ENCODE peak calls at places on chromosomes 11 and 22, in six cellular contexts. L is colonic mucosa; A is effector memory CD4-positive, alpha-beta T cell; E is MM.1S; H is hepatocyte; S is neuronal stem cell. P is an unnamed sample. For H3K9me3 and H3K36me3, the result is how much of the 10 kb centered on the place peaks cover.

GRCh38 chr11:48036011-48036410 is 55.7 kb downstream of the PTPRJ start:
- DNase-seq in L (no peak), A (no peak), E (no peak), H (no peak), S (no peak), P (no peak)

GRCh38 chr11:91305402-91305801 is 919.2 kb upstream of the FAT3 start:
- DNase-seq in L (no peak), A (no peak), E (no peak), H (peak), S (no peak), P (no peak)

GRCh38 chr11:45974806-45975205 is 52.4 kb downstream of the LARGE2 start:
- DNase-seq in L (no peak), A (no peak), E (no peak), H (no peak), S (no peak), P (no peak)

GRCh38 chr11:47616726-47617416 is 22.7 kb upstream of the C1QTNF4 start:
- DNase-seq in L (peak), A (no peak), E (peak), H (peak), S (no peak), P (no peak)

GRCh38 chr11:12411806-12412727 is 34.7 kb downstream of the PARVA start:
- DNase-seq in L (peak), A (no peak), E (peak), H (peak), S (peak), P (peak)

GRCh38 chr11:33835143-33835878 is 56.6 kb downstream of the LMO2 start:
- DNase-seq in L (no peak), A (no peak), E (peak), H (peak), S (no peak), P (no peak)

GRCh38 chr11:45285931-45286632 is at the start of gene SYT13:
- DNase-seq in L (peak), A (no peak), E (no peak), H (peak), S (peak), P (no peak)

GRCh38 chr22:44620841-44621382 is 81.1 kb upstream of the PRR5 start:
- DNase-seq in L (no peak), A (no peak), E (no peak), H (no peak), S (no peak), P (no peak)

GRCh38 chr11:126284829-126285228 is 1.9 kb downstream of the TIRAP start:
- DNase-seq in L (peak), A (peak), E (peak), H (peak), S (no peak), P (no peak)

GRCh38 chr11:19890308-19890707 is 177.7 kb downstream of the NAV2 start:
- DNase-seq in L (no peak), A (no peak), E (no peak), H (peak), S (no peak), P (no peak)

GRCh38 chr11:103926990-103927389 is 109.5 kb upstream of the DDI1 start:
- DNase-seq in L (no peak), A (no peak), E (no peak), H (no peak), S (no peak), P (no peak)

GRCh38 chr11:47104337-47104950 is 72.2 kb downstream of the ARFGAP2 start:
- DNase-seq in L (no peak), A (no peak), E (no peak), H (no peak), S (peak), P (no peak)

GRCh38 chr11:83087035-83087434 is 15.3 kb upstream of the RAB30 start:
- DNase-seq in L (no peak), A (no peak), E (no peak), H (peak), S (no peak), P (no peak)

GRCh38 chr11:13318498-13319295 is 41.1 kb downstream of the BMAL1 start:
- DNase-seq in L (no peak), A (no peak), E (peak), H (no peak), S (no peak), P (no peak)

GRCh38 chr22:26322179-26322905 is 106.7 kb upstream of the ASPHD2 start:
- DNase-seq in L (no peak), A (no peak), E (no peak), H (no peak), S (no peak), P (no peak)

GRCh38 chr22:43714104-43714503 is 98.0 kb downstream of the EFCAB6 start:
- DNase-seq in L (no peak), A (no peak), E (no peak), H (no peak), S (no peak), P (no peak)

GRCh38 chr11:59102259-59102765 is 4.7 kb upstream of the FAM111B start:
- DNase-seq in L (peak), A (peak), E (peak), H (peak), S (peak), P (peak)

GRCh38 chr11:92417326-92417725 is 192.7 kb downstream of the FAT3 start:
- DNase-seq in L (no peak), A (no peak), E (no peak), H (no peak), S (no peak), P (no peak)

GRCh38 chr22:35971418-35972119 is 57.1 kb downstream of the RBFOX2 start:
- DNase-seq in L (no peak), A (no peak), E (no peak), H (peak), S (no peak), P (no peak)

GRCh38 chr11:74925281-74925680 is 23.6 kb downstream of the XRRA1 start:
- DNase-seq in L (no peak), A (no peak), E (no peak), H (no peak), S (no peak), P (no peak)

GRCh38 chr22:24201681-24202590 is 20.6 kb downstream of the SUSD2 start:
- DNase-seq in L (no peak), A (no peak), E (no peak), H (no peak), S (no peak), P (no peak)

GRCh38 chr11:10605941-10606381 is 37.5 kb upstream of the LYVE1 start:
- DNase-seq in L (peak), A (no peak), E (no peak), H (peak), S (no peak), P (peak)

GRCh38 chr11:128463386-128463829 is 124.0 kb downstream of the ETS1 start:
- DNase-seq in L (no peak), A (no peak), E (no peak), H (peak), S (no peak), P (no peak)

GRCh38 chr11:88813233-88813915 is 252.4 kb downstream of the GRM5 start:
- DNase-seq in L (no peak), A (no peak), E (peak), H (no peak), S (no peak), P (no peak)

GRCh38 chr11:75384438-75385080 is 14.8 kb upstream of the RPS3 start:
- DNase-seq in L (peak), A (peak), E (peak), H (peak), S (peak), P (peak)

GRCh38 chr11:69144316-69144715 is 11.4 kb upstream of the SMIM38 start:
- DNase-seq in L (no peak), A (no peak), E (no peak), H (no peak), S (no peak), P (no peak)

GRCh38 chr11:70842256-70842655 is 410.1 kb downstream of the SHANK2 start:
- DNase-seq in L (no peak), A (no peak), E (no peak), H (no peak), S (no peak), P (no peak)
- H3K9me3 ChIP-seq in L (under half), A (under half), E (under half), H (under half), S (under half), P (under half)

GRCh38 chr22:19055801-19056200 is 66.4 kb downstream of the DGCR2 start:
- DNase-seq in L (no peak), A (no peak), E (no peak), H (no peak), S (no peak), P (peak)
- H3K36me3 ChIP-seq in L (under half), A (half or more), E (under half), H (under half), S (half or more), P (half or more)

GRCh38 chr11:105609832-105610781 is at the start of gene GRIA4:
- DNase-seq in L (peak), A (no peak), E (peak), H (peak), S (peak), P (peak)

GRCh38 chr11:105612766-105613165 is 2.9 kb downstream of the GRIA4 start:
- DNase-seq in L (no peak), A (no peak), E (no peak), H (no peak), S (no peak), P (no peak)

GRCh38 chr11:105611837-105612480 is 2.1 kb downstream of the GRIA4 start:
- DNase-seq in L (no peak), A (no peak), E (no peak), H (no peak), S (no peak), P (no peak)

GRCh38 chr11:105610796-105611361 is 1.0 kb downstream of the GRIA4 start:
- DNase-seq in L (no peak), A (no peak), E (no peak), H (no peak), S (no peak), P (no peak)

DNA sequence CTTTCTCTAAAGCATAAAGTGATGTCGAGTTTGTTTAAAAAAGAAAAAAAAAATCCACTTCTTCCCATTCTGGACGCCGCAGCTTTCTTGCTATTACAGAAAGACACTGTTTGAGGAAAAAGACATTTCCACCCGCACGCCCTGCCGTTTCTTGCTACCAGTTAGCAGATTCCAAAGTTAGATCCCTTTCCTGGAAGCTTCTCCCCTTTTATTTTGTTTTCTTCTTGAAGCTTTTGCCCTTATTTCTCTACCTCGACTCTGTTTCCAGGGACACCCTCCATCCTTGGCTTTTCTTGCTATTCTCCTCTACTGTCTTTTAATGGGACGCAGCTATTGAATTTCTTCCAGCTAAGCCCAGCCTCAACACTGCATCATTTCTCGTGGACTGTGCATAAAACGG is 1.5 kb downstream of the GRIA4 start:
- DNase-seq in L (no peak), A (no peak), E (no peak), H (no peak), S (no peak), P (no peak)
- H3K4me3 ChIP-seq in L (no peak), A (no peak), E (no peak), H (no peak), S (peak), P (no peak)

GRCh38 chr22:42236848-42237247 is 33.6 kb downstream of the TCF20 start:
- DNase-seq in L (no peak), A (no peak), E (no peak), H (no peak), S (no peak), P (no peak)
- H3K9me3 ChIP-seq in L (under half), A (under half), E (under half), H (under half), S (under half), P (under half)

GRCh38 chr11:71979094-71979493 is 19.6 kb upstream of the IL18BP start:
- DNase-seq in L (no peak), A (no peak), E (no peak), H (no peak), S (no peak), P (no peak)

GRCh38 chr11:71977743-71978418 is 20.8 kb upstream of the IL18BP start:
- DNase-seq in L (peak), A (no peak), E (peak), H (peak), S (peak), P (no peak)

GRCh38 chr11:71979582-71979981 is 19.1 kb upstream of the IL18BP start:
- DNase-seq in L (no peak), A (no peak), E (no peak), H (no peak), S (no peak), P (no peak)

GRCh38 chr11:71971676-71972075 is 27.0 kb upstream of the IL18BP start:
- DNase-seq in L (no peak), A (no peak), E (no peak), H (no peak), S (no peak), P (no peak)

DNA sequence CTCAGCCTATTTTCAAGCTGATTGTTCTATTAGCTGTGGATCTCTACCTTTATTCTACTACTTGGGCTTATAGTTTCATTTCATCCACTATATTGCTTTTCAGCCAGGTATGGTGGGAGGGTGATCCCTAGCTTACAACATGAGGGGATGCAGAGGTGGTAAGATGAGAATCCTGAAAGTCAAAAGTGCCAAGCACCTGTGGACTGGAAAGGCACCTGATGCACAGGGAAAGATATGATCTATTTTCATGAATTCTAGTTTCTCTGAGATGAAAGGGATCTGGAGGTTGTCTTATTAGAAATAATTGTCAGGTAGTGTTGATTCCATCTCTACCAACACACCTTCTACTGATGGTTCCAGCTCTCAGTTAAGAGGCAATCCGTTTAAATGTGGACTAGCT is 21.6 kb upstream of the IL18BP start:
- DNase-seq in L (no peak), A (no peak), E (no peak), H (no peak), S (no peak), P (no peak)
- H3K36me3 ChIP-seq in L (under half), A (under half), E (under half), H (under half), S (half or more), P (under half)

GRCh38 chr11:116980136-116980793 is 118.0 kb downstream of the SIK3 start:
- DNase-seq in L (no peak), A (no peak), E (no peak), H (no peak), S (no peak), P (no peak)
- H3K4me3 ChIP-seq in L (no peak), A (no peak), E (no peak), H (no peak), S (no peak), P (no peak)

GRCh38 chr11:50098186-50098725 is 65.6 kb downstream of the OR4C45 start:
- DNase-seq in L (no peak), A (no peak), E (no peak), H (no peak), S (no peak), P (no peak)
- H3K9me3 ChIP-seq in L (under half), A (under half), E (under half), H (under half), S (under half), P (under half)

GRCh38 chr11:102368472-102368871 is 21.5 kb downstream of the BIRC2 start:
- DNase-seq in L (no peak), A (no peak), E (peak), H (no peak), S (no peak), P (no peak)

GRCh38 chr11:102364991-102365390 is 18.0 kb downstream of the BIRC2 start:
- DNase-seq in L (no peak), A (no peak), E (no peak), H (no peak), S (no peak), P (no peak)

GRCh38 chr11:102367364-102367763 is 20.4 kb downstream of the BIRC2 start:
- DNase-seq in L (no peak), A (no peak), E (no peak), H (peak), S (no peak), P (no peak)
- H3K36me3 ChIP-seq in L (under half), A (under half), E (under half), H (under half), S (half or more), P (half or more)

DNA sequence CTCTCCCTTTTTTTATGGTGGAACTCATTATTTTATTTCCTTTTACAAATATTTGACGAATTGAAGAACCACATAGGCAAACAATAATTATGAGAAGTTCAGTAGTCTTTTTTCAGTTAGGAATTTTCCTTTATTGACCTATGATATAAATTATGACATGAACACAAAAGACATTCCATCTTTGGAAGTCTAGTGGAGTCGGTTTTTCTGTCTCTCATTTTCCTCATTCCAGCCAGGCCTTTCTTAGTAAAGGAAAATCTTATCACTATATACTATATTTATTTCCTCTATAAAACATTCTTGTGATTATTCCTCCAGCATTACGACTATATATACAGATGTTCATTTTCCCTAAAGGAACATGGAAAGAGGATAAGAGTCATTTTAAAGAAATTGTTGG is 1046.1 kb downstream of the DLG2 start:
- DNase-seq in L (no peak), A (no peak), E (no peak), H (no peak), S (no peak), P (no peak)
- H3K4me3 ChIP-seq in L (no peak), A (no peak), E (no peak), H (no peak), S (no peak), P (no peak)